ENCODE peak calls at places on chromosome 19, in eight cellular contexts. E is A673, K is heart left ventricle, P is mesenchymal stem cell, T is GM12864, B is body of pancreas, R is mucosa of descending colon, S is Panc1. O is an unnamed sample.

GRCh38 chr19:17830567-17831418 is 9.5 kb upstream of the INSL3 start:
- DNase-seq in T (no peak), E (peak), P (peak), B (peak), S (peak), R (peak), K (no peak), O (peak)

GRCh38 chr19:7540761-7541480 is 5.4 kb downstream of the PNPLA6 start:
- DNase-seq in T (no peak), K (no peak), S (no peak), B (no peak), R (no peak), E (peak), P (no peak), O (no peak)

GRCh38 chr19:30073152-30074000 is 131.3 kb downstream of the URI1 start:
- DNase-seq in T (no peak), B (no peak), E (no peak), K (peak), S (no peak), R (no peak), P (no peak), O (peak)

GRCh38 chr19:32208060-32208459 is 137.3 kb upstream of the ZNF507 start:
- DNase-seq in B (no peak), E (no peak), P (no peak), R (no peak), K (no peak), T (no peak), S (no peak), O (no peak)

GRCh38 chr19:14152713-14153112 is 16.3 kb upstream of the ASF1B start:
- DNase-seq in R (no peak), K (no peak), E (no peak), B (no peak), S (no peak), P (no peak), T (no peak), O (no peak)

GRCh38 chr19:21023901-21024300 is 3.4 kb downstream of the ZNF430 start:
- DNase-seq in K (no peak), E (no peak), R (no peak), P (no peak), S (no peak), B (no peak), T (no peak), O (no peak)

GRCh38 chr19:1658446-1659433 is 6.3 kb upstream of the TCF3 start:
- DNase-seq in T (no peak), B (no peak), P (no peak), S (no peak), R (no peak), E (no peak), K (peak), O (no peak)

GRCh38 chr19:40601061-40601973 is at the start of gene LTBP4:
- DNase-seq in B (no peak), P (peak), K (peak), T (no peak), S (no peak), R (peak), E (peak), O (peak)

GRCh38 chr19:18737337-18737953 is 53.7 kb downstream of the COMP start:
- DNase-seq in E (no peak), S (no peak), B (no peak), R (no peak), T (no peak), K (no peak), P (no peak), O (no peak)

GRCh38 chr19:15372470-15372869 is 7.1 kb downstream of the AKAP8 start:
- DNase-seq in K (no peak), R (no peak), T (no peak), P (peak), S (no peak), B (no peak), E (no peak), O (no peak)

GRCh38 chr19:1079566-1080111 is 12.7 kb downstream of the ARHGAP45 start:
- DNase-seq in S (no peak), R (peak), E (no peak), B (no peak), P (no peak), T (no peak), K (peak), O (no peak)

GRCh38 chr19:6822311-6822670 is 49.8 kb downstream of the VAV1 start:
- DNase-seq in S (no peak), T (no peak), K (no peak), E (no peak), R (no peak), P (no peak), B (no peak), O (no peak)

GRCh38 chr19:43765109-43765876 is 10.5 kb upstream of the SMG9 start:
- DNase-seq in P (peak), S (no peak), K (peak), B (no peak), T (peak), E (peak), R (peak), O (peak)

GRCh38 chr19:43759515-43759914 is 4.8 kb upstream of the SMG9 start:
- DNase-seq in K (peak), T (no peak), B (no peak), P (peak), R (no peak), S (no peak), E (peak), O (no peak)

GRCh38 chr19:43762814-43763213 is 8.1 kb upstream of the SMG9 start:
- DNase-seq in R (no peak), B (no peak), E (no peak), S (no peak), K (peak), T (no peak), P (no peak), O (no peak)

GRCh38 chr19:43763473-43763939 is 8.7 kb upstream of the SMG9 start:
- DNase-seq in E (no peak), K (peak), B (no peak), S (no peak), P (no peak), T (no peak), R (no peak), O (no peak)

DNA sequence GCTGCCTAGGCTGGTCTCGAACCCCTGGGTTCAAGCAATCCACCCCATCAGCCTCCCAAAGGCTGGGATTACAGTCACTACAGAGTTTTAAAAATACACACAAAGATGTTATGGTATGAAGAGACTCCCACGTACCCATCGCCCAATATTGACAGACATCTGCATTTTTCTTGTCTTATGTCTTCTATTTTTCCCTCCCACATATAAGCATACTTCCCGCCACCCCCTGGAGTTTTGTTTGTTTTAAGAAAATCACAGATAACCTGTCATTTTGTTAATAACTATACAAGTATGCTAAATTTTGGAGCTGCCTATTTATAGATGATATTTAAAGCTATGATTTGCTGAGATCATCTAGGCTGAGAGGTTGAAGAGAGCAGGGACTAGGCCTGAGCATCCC is 6.2 kb upstream of the SMG9 start:
- DNase-seq in E (no peak), B (no peak), R (no peak), T (no peak), S (no peak), P (no peak), K (no peak), O (no peak)
- H3K4me3 ChIP-seq in E (no peak), B (no peak), R (no peak), T (no peak), S (no peak), P (no peak), K (no peak), O (no peak)

DNA sequence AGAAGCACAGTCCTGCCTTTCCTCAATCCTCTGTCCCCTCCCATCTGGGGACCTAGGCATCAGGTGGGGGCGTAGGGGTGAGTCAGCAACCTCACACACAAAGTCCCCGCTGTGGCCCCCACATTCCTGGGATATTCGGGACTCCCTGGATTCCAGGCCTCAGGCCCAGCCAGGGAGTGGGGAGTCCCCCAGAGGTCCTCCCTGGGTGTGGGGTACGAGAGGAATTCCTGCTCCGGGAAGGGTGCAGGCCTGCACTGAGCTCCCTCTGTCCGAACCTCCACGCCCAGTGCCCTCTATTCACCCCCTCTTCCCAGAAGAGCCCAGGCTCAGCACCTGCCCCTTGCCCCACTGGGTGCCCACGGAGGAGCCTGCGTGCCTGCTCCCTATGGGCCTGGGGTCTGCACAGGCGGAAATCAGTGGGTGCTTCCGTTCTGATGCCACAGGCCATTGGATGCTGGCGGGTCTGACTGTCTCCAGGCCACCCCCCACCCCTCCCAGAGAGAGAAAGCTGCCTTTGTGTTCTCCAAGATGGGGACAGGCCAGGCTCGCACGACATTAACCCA is 3.4 kb downstream of the CADM4 start:
- DNase-seq in P (no peak), K (no peak), R (no peak), B (no peak), S (no peak), E (no peak), T (no peak), O (no peak)
- H3K4me3 ChIP-seq in P (no peak), K (no peak), R (no peak), B (no peak), S (no peak), E (no peak), T (no peak), O (no peak)

GRCh38 chr19:51090471-51090870 is 7.8 kb upstream of the KLK14 start:
- DNase-seq in T (no peak), K (no peak), E (no peak), B (no peak), S (no peak), P (no peak), R (no peak), O (no peak)
- H3K4me3 ChIP-seq in T (no peak), K (no peak), E (no peak), B (no peak), S (no peak), P (no peak), R (no peak), O (no peak)

DNA sequence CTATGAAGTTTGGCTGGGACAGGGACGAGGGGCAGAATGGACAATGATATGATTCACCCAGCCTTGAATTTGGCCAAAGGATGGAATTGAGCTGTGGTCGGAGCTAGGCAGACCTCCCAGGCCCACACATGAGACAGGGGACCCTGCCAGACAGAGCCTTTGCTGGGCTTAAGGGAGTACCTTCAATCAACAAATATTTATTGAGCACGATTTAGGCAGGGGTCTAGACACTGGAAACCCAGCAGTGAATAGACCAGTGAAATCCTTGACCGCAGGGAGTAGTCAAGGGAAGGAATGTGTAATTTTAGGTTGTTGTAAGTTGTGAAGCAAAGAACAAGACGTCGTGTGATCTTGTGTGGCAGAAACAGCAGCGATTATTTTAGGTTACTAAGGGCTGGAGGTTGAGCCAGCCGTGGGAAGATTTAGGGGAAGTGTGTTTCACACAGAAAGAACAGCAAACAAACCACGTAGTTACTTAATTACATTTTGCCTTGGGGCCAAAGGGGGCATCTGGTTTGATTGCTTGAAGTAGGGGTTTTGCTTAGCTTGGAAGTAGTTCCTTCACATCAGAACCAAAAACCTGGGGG is 16.9 kb upstream of the AP1M2 start:
- DNase-seq in T (no peak), S (no peak), R (no peak), B (no peak), E (no peak), P (peak), K (no peak), O (no peak)
- H3K4me3 ChIP-seq in T (peak), S (no peak), R (no peak), B (no peak), E (peak), P (no peak), K (peak), O (no peak)

GRCh38 chr19:51044327-51044726 is 9.5 kb upstream of the KLK12 start:
- DNase-seq in S (no peak), E (no peak), T (no peak), P (no peak), R (no peak), B (no peak), K (no peak), O (peak)
- H3K4me3 ChIP-seq in S (no peak), E (no peak), T (no peak), P (no peak), R (no peak), B (no peak), K (no peak), O (no peak)

GRCh38 chr19:3356805-3357204 is 9.6 kb upstream of the NFIC start:
- DNase-seq in E (no peak), R (no peak), B (no peak), P (no peak), T (no peak), S (no peak), K (no peak), O (no peak)
- H3K4me3 ChIP-seq in E (no peak), R (no peak), B (no peak), P (no peak), T (no peak), S (no peak), K (no peak), O (no peak)

GRCh38 chr19:35299523-35300339 is 7.8 kb downstream of the MAG start:
- DNase-seq in P (no peak), E (no peak), R (no peak), B (no peak), T (no peak), S (no peak), K (no peak), O (no peak)
- H3K4me3 ChIP-seq in P (no peak), E (no peak), R (no peak), B (no peak), T (no peak), S (no peak), K (no peak), O (no peak)

GRCh38 chr19:49129238-49129583 is 9.9 kb downstream of the PPFIA3 start:
- DNase-seq in R (no peak), E (peak), P (no peak), T (no peak), B (no peak), S (no peak), K (no peak), O (no peak)

GRCh38 chr19:49130325-49130724 is 11.0 kb downstream of the PPFIA3 start:
- DNase-seq in P (no peak), E (no peak), T (no peak), S (no peak), B (no peak), R (no peak), K (no peak), O (no peak)

GRCh38 chr19:49127674-49128544 is 8.6 kb downstream of the PPFIA3 start:
- DNase-seq in R (peak), E (peak), P (peak), B (peak), T (peak), K (peak), S (no peak), O (peak)

GRCh38 chr19:49126575-49126974 is 7.2 kb downstream of the PPFIA3 start:
- DNase-seq in P (no peak), T (no peak), E (no peak), S (no peak), R (no peak), B (no peak), K (no peak), O (no peak)

GRCh38 chr19:49128545-49129237 is 9.3 kb downstream of the PPFIA3 start:
- DNase-seq in B (no peak), T (no peak), S (no peak), E (no peak), K (no peak), P (no peak), R (no peak), O (no peak)
- H3K4me3 ChIP-seq in B (no peak), T (no peak), S (peak), E (peak), K (peak), P (no peak), R (no peak), O (peak)

GRCh38 chr19:33699754-33700407 is 78.1 kb downstream of the CHST8 start:
- DNase-seq in B (no peak), R (no peak), T (no peak), E (no peak), P (no peak), K (peak), S (no peak), O (peak)

GRCh38 chr19:33702606-33703437 is 81.1 kb downstream of the CHST8 start:
- DNase-seq in S (no peak), K (peak), R (no peak), B (no peak), E (no peak), T (no peak), P (no peak), O (no peak)

GRCh38 chr19:33700408-33700757 is 78.6 kb downstream of the CHST8 start:
- DNase-seq in B (no peak), S (no peak), R (no peak), K (peak), E (no peak), P (no peak), T (no peak), O (no peak)

GRCh38 chr19:33697766-33698165 is 76.0 kb downstream of the CHST8 start:
- DNase-seq in R (no peak), E (no peak), S (no peak), K (no peak), T (no peak), P (no peak), B (no peak), O (no peak)

GRCh38 chr19:33698576-33699435 is 77.1 kb downstream of the CHST8 start:
- DNase-seq in K (peak), S (no peak), T (no peak), P (no peak), B (no peak), R (no peak), E (no peak), O (peak)
- H3K4me3 ChIP-seq in K (no peak), S (no peak), T (no peak), P (no peak), B (no peak), R (no peak), E (no peak), O (no peak)

O was measured in sigmoid colon.